ENCODE peak calls at places on chromosomes 7 and 10, in four cellular contexts. B is IMR-90, D is mesendoderm, X is H9. R is an unnamed sample.

GRCh38 chr7:31991406-31991805 is 78.8 kb downstream of the PDE1C start:
- DNase-seq in B (no peak), D (no peak), X (no peak), R (no peak)

GRCh38 chr10:3850999-3851937 is 66.3 kb upstream of the KLF6 start:
- DNase-seq in X (no peak), D (peak), B (peak), R (no peak)

GRCh38 chr7:76349313-76349885 is 9.4 kb downstream of the YWHAG start:
- DNase-seq in X (no peak), B (no peak), D (no peak), R (no peak)

GRCh38 chr10:49609283-49610014 is 661 bp upstream of the SLC18A3 start:
- DNase-seq in B (no peak), X (peak), D (no peak), R (peak)

GRCh38 chr7:76261935-76262334 is 40.5 kb upstream of the HSPB1 start:
- DNase-seq in B (no peak), D (no peak), X (peak), R (no peak)

GRCh38 chr7:17716816-17717215 is 223.5 kb downstream of the SNX13 start:
- DNase-seq in X (no peak), D (peak), B (no peak), R (no peak)

GRCh38 chr7:108146070-108146842 is 16.1 kb upstream of the LAMB4 start:
- DNase-seq in D (peak), B (peak), X (peak), R (peak)

GRCh38 chr10:132299381-132300336 is 8.1 kb downstream of the STK32C start:
- DNase-seq in B (no peak), X (peak), D (no peak), R (no peak)

GRCh38 chr7:135194494-135195095 is 16.7 kb downstream of the WDR91 start:
- DNase-seq in D (no peak), B (peak), X (no peak), R (no peak)

GRCh38 chr10:95276367-95277200 is 14.2 kb downstream of the PDLIM1 start:
- DNase-seq in X (no peak), D (no peak), B (no peak), R (no peak)

GRCh38 chr7:4470246-4470645 is 211.8 kb upstream of the FOXK1 start:
- DNase-seq in D (peak), X (peak), B (no peak), R (peak)

GRCh38 chr7:137684776-137685175 is 162.0 kb downstream of the DGKI start:
- DNase-seq in X (no peak), B (no peak), D (no peak), R (no peak)

GRCh38 chr7:171364-171904 is 20.9 kb upstream of the FAM20C start:
- DNase-seq in D (peak), X (no peak), B (no peak), R (no peak)
- H4K5ac ChIP-seq in D (no peak), X (no peak), B (no peak), R (no peak)

DNA sequence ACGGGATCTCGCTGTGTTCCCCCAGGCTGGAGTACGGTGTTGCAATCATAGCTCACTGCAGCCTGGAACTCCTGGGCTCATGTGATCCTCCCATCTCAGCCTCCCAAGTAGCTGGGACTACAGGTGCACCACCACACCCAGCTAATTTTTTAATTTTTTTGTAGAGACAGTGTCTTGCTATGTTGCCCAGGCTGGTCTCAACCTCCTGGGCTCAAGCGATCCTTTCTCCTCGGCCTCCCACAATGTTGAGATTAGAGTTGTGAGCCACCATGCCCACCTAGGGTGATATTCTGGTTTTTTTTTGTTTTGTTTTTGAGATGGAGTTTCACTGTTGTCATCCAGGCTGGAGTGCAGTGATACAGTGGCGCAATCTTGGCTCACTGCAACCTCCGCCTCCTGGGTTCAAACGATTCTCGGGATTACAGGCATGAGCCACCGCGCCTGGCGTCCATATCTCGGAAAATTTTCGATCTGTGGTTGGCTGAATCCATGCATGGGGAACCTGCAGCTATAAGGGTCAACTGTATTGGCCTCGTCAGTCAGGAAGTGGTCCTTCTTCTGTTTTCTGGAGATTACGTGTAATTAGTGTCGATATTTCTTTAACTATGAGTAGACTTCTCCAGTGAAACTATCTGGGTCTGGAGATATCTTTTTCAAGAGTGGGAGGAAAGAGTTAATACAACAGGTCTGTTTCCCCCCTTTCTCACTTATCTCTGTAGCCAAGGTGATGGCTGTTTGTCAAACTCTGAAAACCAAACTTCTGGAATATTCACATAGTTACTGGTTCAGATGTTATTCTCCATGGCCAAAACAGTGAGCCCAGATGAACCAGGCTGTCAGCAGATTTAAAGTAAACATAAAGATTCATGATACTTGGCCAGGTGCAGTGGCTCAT is 21.0 kb upstream of the FIS1 start:
- DNase-seq in X (no peak), D (no peak), B (no peak), R (no peak)
- H4K5ac ChIP-seq in X (no peak), D (no peak), B (no peak), R (no peak)

DNA sequence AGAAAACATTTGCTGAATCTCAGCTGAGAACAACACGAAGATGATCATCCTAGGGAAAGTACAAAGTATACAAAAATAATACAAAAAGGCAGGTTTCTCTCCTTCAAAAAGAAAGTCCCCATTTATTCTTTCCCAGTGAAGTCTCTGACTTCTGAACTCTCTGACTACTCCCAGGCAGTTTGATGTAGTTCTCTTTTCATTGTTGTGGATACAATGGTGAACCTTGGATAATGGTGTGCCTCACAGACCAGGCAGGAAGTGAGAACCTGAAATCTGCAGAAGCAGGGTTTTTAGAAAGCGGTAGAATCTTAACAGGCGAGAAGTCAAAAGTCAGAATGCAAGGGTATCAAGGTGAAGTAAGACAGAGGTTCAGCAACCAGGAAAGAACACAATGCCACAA is 150.8 kb upstream of the NRP1 start:
- DNase-seq in D (peak), B (no peak), X (no peak), R (no peak)
- H4K5ac ChIP-seq in D (no peak), B (peak), X (no peak), R (peak)

DNA sequence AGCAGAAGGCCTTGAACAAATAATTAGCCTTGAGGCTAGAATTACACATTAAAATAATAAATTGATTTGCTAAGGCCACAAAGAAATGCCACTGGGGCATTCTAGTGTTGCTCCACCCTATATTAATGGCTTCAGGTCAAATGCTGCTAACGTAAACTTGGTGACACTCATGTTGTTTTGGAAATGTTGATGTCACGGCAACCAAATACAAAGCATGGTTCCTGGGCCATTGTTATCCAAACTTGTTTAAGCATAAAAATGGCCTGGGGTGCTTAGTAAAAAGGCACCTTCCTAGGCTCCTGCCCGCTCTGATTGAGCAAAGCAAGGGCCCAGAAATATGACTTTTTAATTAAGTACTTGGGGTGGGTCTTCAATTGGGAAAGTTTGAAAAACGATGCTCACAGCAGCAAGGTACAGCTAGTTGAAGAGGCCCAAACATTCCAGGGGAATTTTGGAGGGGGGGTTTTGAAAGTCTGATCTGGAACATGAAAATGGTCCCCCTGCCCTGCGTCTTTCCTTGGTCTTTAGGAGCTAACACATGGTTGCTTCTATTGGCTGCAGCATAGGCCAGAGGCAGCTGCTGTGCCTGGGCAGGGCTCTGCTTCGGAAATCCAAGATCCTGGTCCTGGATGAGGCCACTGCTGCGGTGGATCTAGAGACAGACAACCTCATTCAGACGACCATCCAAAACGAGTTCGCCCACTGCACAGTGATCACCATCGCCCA is 67.8 kb downstream of the ABCC2 start:
- DNase-seq in B (no peak), D (peak), X (peak), R (no peak)
- H4K5ac ChIP-seq in B (no peak), D (no peak), X (peak), R (peak)

GRCh38 chr7:91550931-91551330 is 286.7 kb downstream of the FZD1 start:
- DNase-seq in B (no peak), X (no peak), D (no peak), R (no peak)
- H4K5ac ChIP-seq in B (no peak), X (no peak), D (no peak), R (no peak)

GRCh38 chr7:80253653-80254052 is 119.0 kb downstream of the GNAI1 start:
- DNase-seq in X (no peak), D (no peak), B (peak), R (no peak)
- H4K5ac ChIP-seq in X (no peak), D (no peak), B (no peak), R (no peak)

DNA sequence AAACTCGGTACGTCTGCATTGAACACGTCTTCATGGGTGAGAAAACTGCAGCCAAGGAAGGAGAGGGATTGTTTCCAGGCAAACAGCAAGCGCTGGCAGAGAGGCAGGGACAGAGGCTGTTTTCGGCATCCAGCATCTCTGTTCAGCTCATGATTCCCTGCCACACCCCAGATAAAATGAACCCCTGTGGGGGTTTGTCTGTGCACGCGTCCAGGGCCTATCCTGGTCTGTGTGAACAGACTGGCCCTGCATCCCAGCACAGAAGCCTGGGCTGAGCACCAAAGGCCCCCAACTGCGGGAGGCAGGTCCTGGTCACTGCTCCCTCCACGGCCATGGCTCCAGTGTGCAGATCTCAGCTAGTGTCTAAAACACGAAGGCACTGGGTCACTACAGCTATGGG is 83.3 kb upstream of the FAM20C start:
- DNase-seq in D (no peak), B (no peak), X (peak), R (no peak)
- H4K5ac ChIP-seq in D (no peak), B (no peak), X (no peak), R (no peak)

GRCh38 chr7:24448038-24448437 is 125.2 kb upstream of the PALS2 start:
- DNase-seq in X (no peak), D (no peak), B (no peak), R (no peak)
- H4K5ac ChIP-seq in X (no peak), D (no peak), B (no peak), R (no peak)

GRCh38 chr10:79012567-79012966 is 56.2 kb upstream of the ZMIZ1 start:
- DNase-seq in D (no peak), X (no peak), B (no peak), R (no peak)
- H4K5ac ChIP-seq in D (no peak), X (no peak), B (no peak), R (no peak)

GRCh38 chr7:48049850-48050249 is 14.5 kb downstream of the C7orf57 start:
- DNase-seq in B (no peak), X (no peak), D (no peak), R (no peak)

GRCh38 chr7:48048113-48048512 is 12.8 kb downstream of the C7orf57 start:
- DNase-seq in B (no peak), X (no peak), D (no peak), R (no peak)

GRCh38 chr7:48053823-48054222 is 18.5 kb downstream of the C7orf57 start:
- DNase-seq in B (no peak), D (no peak), X (no peak), R (no peak)

GRCh38 chr7:48052748-48053147 is 17.4 kb downstream of the C7orf57 start:
- DNase-seq in X (no peak), B (peak), D (peak), R (no peak)
- H4K5ac ChIP-seq in X (no peak), B (no peak), D (no peak), R (no peak)